ENCODE peak calls at places on chromosomes 7 and 10, in eight cellular contexts. B is NCI-H1105, C is GDM1, S is pons, F is anterior cingulate cortex, H is frontal cortex, A is NCI-H1436 treated with DMSO at 0.1 percent for 48 hours, M is ELR. Y is an unnamed sample.

GRCh38 chr10:64365663-64366062 is 844.5 kb downstream of the REEP3 start:
- DNase-seq in S (no peak), H (no peak), B (no peak), M (no peak), A (no peak), C (no peak), F (no peak), Y (no peak)

GRCh38 chr7:22223841-22224240 is 133.1 kb downstream of the RAPGEF5 start:
- DNase-seq in C (no peak), B (no peak), S (no peak), M (no peak), F (no peak), H (no peak), A (no peak), Y (no peak)

GRCh38 chr10:117175215-117175900 is 21.9 kb upstream of the KCNK18 start:
- DNase-seq in A (no peak), S (peak; percentile 5), M (no peak), B (peak; percentile 13), F (peak; percentile 63), C (no peak), H (no peak), Y (no peak)

GRCh38 chr10:34576789-34577188 is 238.3 kb downstream of the PARD3 start:
- DNase-seq in A (no peak), M (no peak), S (no peak), H (no peak), B (no peak), F (no peak), C (no peak), Y (no peak)

GRCh38 chr10:103648951-103649532 is 155.5 kb downstream of the NEURL1 start:
- DNase-seq in A (no peak), H (no peak), B (no peak), S (no peak), C (no peak), F (no peak), M (no peak), Y (peak; percentile 13)

GRCh38 chr7:108525985-108526767 is at the start of gene PNPLA8:
- DNase-seq in H (peak; percentile 87), C (peak; percentile 99), A (peak; percentile 94), F (peak; percentile 100), S (peak; percentile 100), M (peak; percentile 99), B (peak; percentile 99), Y (peak; percentile 100)

GRCh38 chr10:111295788-111296187 is 219.0 kb downstream of the ADRA2A start:
- DNase-seq in M (no peak), C (no peak), S (no peak), B (no peak), A (no peak), F (no peak), H (no peak), Y (no peak)

GRCh38 chr10:69709366-69709941 is 79.4 kb downstream of the FAM241B start:
- DNase-seq in H (no peak), S (no peak), F (no peak), C (no peak), M (no peak), A (no peak), B (no peak), Y (no peak)

GRCh38 chr10:14959221-14960057 is at the start of gene MEIG1:
- DNase-seq in B (peak; percentile 79), M (peak; percentile 95), A (peak; percentile 74), F (peak; percentile 96), C (peak; percentile 82), H (peak; percentile 86), S (peak; percentile 92), Y (peak; percentile 44)